ENCODE peak calls at places on chromosomes 1 and 21, in ten cellular contexts. One of them, this sample, is unnamed.

GRCh38 chr1:119873166-119874025 is 22.9 kb downstream of the ADAM30 start:
- DNase-seq in NCI-H1105 treated with DMSO at 0.1 percent for 48 hours: no peak
- DNase-seq in tibial artery: no peak
- DNase-seq in stimulated activated CD4-positive, alpha-beta T cell treated with anti-CD3 and anti-CD28 coated beads, Interleukin-2, amount 100 ng/mL, for 24 hours: no peak
- DNase-seq in NB4: peak
- DNase-seq in T47D: peak
- DNase-seq in KBM-7: peak
- DNase-seq in stimulated activated CD8-positive, alpha-beta memory T cell treated with anti-CD3 and anti-CD28 coated beads, Interleukin-4, amount 100 ng/mL, for 1 hour: no peak
- DNase-seq in GM12865: no peak
- DNase-seq in activated T-cell treated with anti-CD3 and anti-CD28 coated beads for 24 hours: no peak
- DNase-seq in this sample: peak

GRCh38 chr21:37454869-37455503 is 88.4 kb downstream of the DYRK1A start:
- DNase-seq in stimulated activated CD8-positive, alpha-beta memory T cell treated with anti-CD3 and anti-CD28 coated beads, Interleukin-4, amount 100 ng/mL, for 1 hour: no peak
- DNase-seq in NB4: no peak
- DNase-seq in GM12865: no peak
- DNase-seq in T47D: no peak
- DNase-seq in NCI-H1105 treated with DMSO at 0.1 percent for 48 hours: no peak
- DNase-seq in KBM-7: no peak
- DNase-seq in tibial artery: no peak
- DNase-seq in activated T-cell treated with anti-CD3 and anti-CD28 coated beads for 24 hours: no peak
- DNase-seq in stimulated activated CD4-positive, alpha-beta T cell treated with anti-CD3 and anti-CD28 coated beads, Interleukin-2, amount 100 ng/mL, for 24 hours: no peak
- DNase-seq in this sample: no peak

GRCh38 chr1:183152216-183152615 is 33.8 kb upstream of the LAMC2 start:
- DNase-seq in NCI-H1105 treated with DMSO at 0.1 percent for 48 hours: no peak
- DNase-seq in stimulated activated CD4-positive, alpha-beta T cell treated with anti-CD3 and anti-CD28 coated beads, Interleukin-2, amount 100 ng/mL, for 24 hours: no peak
- DNase-seq in KBM-7: no peak
- DNase-seq in stimulated activated CD8-positive, alpha-beta memory T cell treated with anti-CD3 and anti-CD28 coated beads, Interleukin-4, amount 100 ng/mL, for 1 hour: no peak
- DNase-seq in GM12865: no peak
- DNase-seq in T47D: no peak
- DNase-seq in activated T-cell treated with anti-CD3 and anti-CD28 coated beads for 24 hours: no peak
- DNase-seq in NB4: no peak
- DNase-seq in tibial artery: no peak
- DNase-seq in this sample: no peak

GRCh38 chr21:46414965-46415275 is 43.8 kb upstream of the DIP2A start:
- DNase-seq in T47D: no peak
- DNase-seq in GM12865: no peak
- DNase-seq in stimulated activated CD4-positive, alpha-beta T cell treated with anti-CD3 and anti-CD28 coated beads, Interleukin-2, amount 100 ng/mL, for 24 hours: no peak
- DNase-seq in activated T-cell treated with anti-CD3 and anti-CD28 coated beads for 24 hours: no peak
- DNase-seq in stimulated activated CD8-positive, alpha-beta memory T cell treated with anti-CD3 and anti-CD28 coated beads, Interleukin-4, amount 100 ng/mL, for 1 hour: no peak
- DNase-seq in NCI-H1105 treated with DMSO at 0.1 percent for 48 hours: no peak
- DNase-seq in KBM-7: no peak
- DNase-seq in tibial artery: no peak
- DNase-seq in NB4: no peak
- DNase-seq in this sample: no peak

GRCh38 chr1:6972390-6972789 is 187.1 kb downstream of the CAMTA1 start:
- DNase-seq in stimulated activated CD4-positive, alpha-beta T cell treated with anti-CD3 and anti-CD28 coated beads, Interleukin-2, amount 100 ng/mL, for 24 hours: no peak
- DNase-seq in stimulated activated CD8-positive, alpha-beta memory T cell treated with anti-CD3 and anti-CD28 coated beads, Interleukin-4, amount 100 ng/mL, for 1 hour: no peak
- DNase-seq in NB4: peak
- DNase-seq in T47D: no peak
- DNase-seq in activated T-cell treated with anti-CD3 and anti-CD28 coated beads for 24 hours: no peak
- DNase-seq in KBM-7: no peak
- DNase-seq in GM12865: no peak
- DNase-seq in NCI-H1105 treated with DMSO at 0.1 percent for 48 hours: no peak
- DNase-seq in tibial artery: no peak
- DNase-seq in this sample: peak

GRCh38 chr21:43611598-43612369 is 47.5 kb downstream of the HSF2BP start:
- DNase-seq in activated T-cell treated with anti-CD3 and anti-CD28 coated beads for 24 hours: no peak
- DNase-seq in stimulated activated CD4-positive, alpha-beta T cell treated with anti-CD3 and anti-CD28 coated beads, Interleukin-2, amount 100 ng/mL, for 24 hours: no peak
- DNase-seq in stimulated activated CD8-positive, alpha-beta memory T cell treated with anti-CD3 and anti-CD28 coated beads, Interleukin-4, amount 100 ng/mL, for 1 hour: no peak
- DNase-seq in GM12865: peak
- DNase-seq in NCI-H1105 treated with DMSO at 0.1 percent for 48 hours: peak
- DNase-seq in NB4: peak
- DNase-seq in T47D: peak
- DNase-seq in KBM-7: peak
- DNase-seq in tibial artery: peak
- DNase-seq in this sample: peak

GRCh38 chr1:61386323-61386722 is 304.0 kb downstream of the NFIA start:
- DNase-seq in NB4: no peak
- DNase-seq in tibial artery: no peak
- DNase-seq in GM12865: no peak
- DNase-seq in stimulated activated CD8-positive, alpha-beta memory T cell treated with anti-CD3 and anti-CD28 coated beads, Interleukin-4, amount 100 ng/mL, for 1 hour: no peak
- DNase-seq in NCI-H1105 treated with DMSO at 0.1 percent for 48 hours: no peak
- DNase-seq in stimulated activated CD4-positive, alpha-beta T cell treated with anti-CD3 and anti-CD28 coated beads, Interleukin-2, amount 100 ng/mL, for 24 hours: no peak
- DNase-seq in KBM-7: no peak
- DNase-seq in activated T-cell treated with anti-CD3 and anti-CD28 coated beads for 24 hours: no peak
- DNase-seq in T47D: no peak
- DNase-seq in this sample: no peak

GRCh38 chr1:202056644-202057334 is 46.4 kb downstream of the ELF3 start:
- DNase-seq in T47D: peak
- DNase-seq in NCI-H1105 treated with DMSO at 0.1 percent for 48 hours: peak
- DNase-seq in KBM-7: peak
- DNase-seq in GM12865: no peak
- DNase-seq in stimulated activated CD8-positive, alpha-beta memory T cell treated with anti-CD3 and anti-CD28 coated beads, Interleukin-4, amount 100 ng/mL, for 1 hour: no peak
- DNase-seq in stimulated activated CD4-positive, alpha-beta T cell treated with anti-CD3 and anti-CD28 coated beads, Interleukin-2, amount 100 ng/mL, for 24 hours: no peak
- DNase-seq in activated T-cell treated with anti-CD3 and anti-CD28 coated beads for 24 hours: no peak
- DNase-seq in NB4: no peak
- DNase-seq in tibial artery: no peak
- DNase-seq in this sample: no peak

GRCh38 chr21:26966978-26967913 is at the start of gene ADAMTS5:
- DNase-seq in stimulated activated CD4-positive, alpha-beta T cell treated with anti-CD3 and anti-CD28 coated beads, Interleukin-2, amount 100 ng/mL, for 24 hours: no peak
- DNase-seq in NCI-H1105 treated with DMSO at 0.1 percent for 48 hours: peak
- DNase-seq in stimulated activated CD8-positive, alpha-beta memory T cell treated with anti-CD3 and anti-CD28 coated beads, Interleukin-4, amount 100 ng/mL, for 1 hour: no peak
- DNase-seq in NB4: peak
- DNase-seq in tibial artery: peak
- DNase-seq in T47D: peak
- DNase-seq in GM12865: no peak
- DNase-seq in activated T-cell treated with anti-CD3 and anti-CD28 coated beads for 24 hours: no peak
- DNase-seq in KBM-7: no peak
- DNase-seq in this sample: peak

GRCh38 chr1:228000836-228001563 is 5.8 kb upstream of the WNT3A start:
- DNase-seq in stimulated activated CD4-positive, alpha-beta T cell treated with anti-CD3 and anti-CD28 coated beads, Interleukin-2, amount 100 ng/mL, for 24 hours: peak
- DNase-seq in activated T-cell treated with anti-CD3 and anti-CD28 coated beads for 24 hours: no peak
- DNase-seq in KBM-7: no peak
- DNase-seq in tibial artery: peak
- DNase-seq in NCI-H1105 treated with DMSO at 0.1 percent for 48 hours: no peak
- DNase-seq in GM12865: no peak
- DNase-seq in stimulated activated CD8-positive, alpha-beta memory T cell treated with anti-CD3 and anti-CD28 coated beads, Interleukin-4, amount 100 ng/mL, for 1 hour: no peak
- DNase-seq in NB4: no peak
- DNase-seq in T47D: no peak
- DNase-seq in this sample: no peak

GRCh38 chr1:233393084-233393840 is 65.7 kb downstream of the MAP3K21 start:
- DNase-seq in NB4: no peak
- DNase-seq in tibial artery: no peak
- DNase-seq in activated T-cell treated with anti-CD3 and anti-CD28 coated beads for 24 hours: no peak
- DNase-seq in stimulated activated CD4-positive, alpha-beta T cell treated with anti-CD3 and anti-CD28 coated beads, Interleukin-2, amount 100 ng/mL, for 24 hours: no peak
- DNase-seq in GM12865: no peak
- DNase-seq in KBM-7: no peak
- DNase-seq in NCI-H1105 treated with DMSO at 0.1 percent for 48 hours: no peak
- DNase-seq in stimulated activated CD8-positive, alpha-beta memory T cell treated with anti-CD3 and anti-CD28 coated beads, Interleukin-4, amount 100 ng/mL, for 1 hour: no peak
- DNase-seq in T47D: no peak
- DNase-seq in this sample: no peak